ENCODE peak calls at places on chromosomes 6 and 20, in seven cellular contexts. V is H54; E is GM10248; R is activated CD4-positive, alpha-beta T cell treated with anti-CD3 and anti-CD28 coated beads, Interleukin-2, amount 50 U/mL, for 1 hour; H is hypothalamus; G is AML-193; N is stimulated activated CD4-positive, alpha-beta T cell treated with anti-CD3 and anti-CD28 coated beads, Interleukin-15, amount 100 ng/mL, for 48 hours. F is an unnamed sample.

GRCh38 chr6:49220293-49220692 is 242.8 kb downstream of the MMUT start:
- DNase-seq in V (no peak), E (no peak), R (no peak), H (no peak), G (no peak), N (no peak), F (no peak)

GRCh38 chr6:139080255-139080920 is 51.8 kb downstream of the ABRACL start:
- DNase-seq in V (no peak), E (no peak), R (no peak), H (no peak), G (no peak), N (no peak), F (no peak)

GRCh38 chr6:35731736-35732532 is 4.9 kb upstream of the ARMC12 start:
- DNase-seq in V (peak), E (peak), R (peak), H (peak), G (peak), N (peak), F (peak)

GRCh38 chr6:148972481-148972880 is 225.7 kb downstream of the UST start:
- DNase-seq in V (no peak), E (peak), R (peak), H (no peak), G (no peak), N (peak), F (peak)

GRCh38 chr6:3697609-3698008 is 53.9 kb downstream of the PXDC1 start:
- DNase-seq in V (peak), E (no peak), R (no peak), H (no peak), G (no peak), N (no peak), F (no peak)

GRCh38 chr6:35401514-35401913 is 50.6 kb upstream of the FANCE start:
- DNase-seq in V (no peak), E (no peak), R (no peak), H (no peak), G (no peak), N (no peak), F (no peak)

GRCh38 chr6:19301980-19302379 is 535.2 kb upstream of the ID4 start:
- DNase-seq in V (no peak), E (no peak), R (no peak), H (no peak), G (no peak), N (no peak), F (no peak)

GRCh38 chr6:30411515-30412207 is 66.7 kb downstream of the RPP21 start:
- DNase-seq in V (no peak), E (no peak), R (peak), H (peak), G (peak), N (peak), F (peak)

GRCh38 chr20:2760381-2761305 is 39.8 kb downstream of the CPXM1 start:
- DNase-seq in V (no peak), E (no peak), R (no peak), H (no peak), G (no peak), N (no peak), F (no peak)

GRCh38 chr6:19805146-19805515 is 32.0 kb upstream of the ID4 start:
- DNase-seq in V (no peak), E (no peak), R (no peak), H (no peak), G (no peak), N (no peak), F (no peak)

GRCh38 chr20:59584278-59584925 is 19.9 kb upstream of the PHACTR3 start:
- DNase-seq in V (no peak), E (no peak), R (no peak), H (no peak), G (no peak), N (no peak), F (no peak)

GRCh38 chr6:19465760-19466159 is 371.4 kb upstream of the ID4 start:
- DNase-seq in V (no peak), E (no peak), R (no peak), H (no peak), G (no peak), N (no peak), F (no peak)

GRCh38 chr6:32086661-32087573 is 22.2 kb downstream of the TNXB start:
- DNase-seq in V (peak), E (peak), R (no peak), H (no peak), G (no peak), N (peak), F (peak)

GRCh38 chr6:131160254-131160758 is 25.0 kb downstream of the AKAP7 start:
- DNase-seq in V (no peak), E (no peak), R (no peak), H (no peak), G (no peak), N (no peak), F (no peak)

GRCh38 chr20:58028123-58028522 is 200.3 kb downstream of the ANKRD60 start:
- DNase-seq in V (no peak), E (no peak), R (no peak), H (no peak), G (no peak), N (no peak), F (no peak)

GRCh38 chr6:150072201-150072600 is 3.3 kb upstream of the ULBP3 start:
- DNase-seq in V (peak), E (no peak), R (peak), H (no peak), G (no peak), N (peak), F (peak)

GRCh38 chr6:63663147-63663877 is 27.7 kb downstream of the PHF3 start:
- DNase-seq in V (peak), E (no peak), R (no peak), H (no peak), G (no peak), N (no peak), F (no peak)

F was measured in NB4.